ENCODE peak calls at places on chromosomes 4 and X, in four cellular contexts. One of them, this sample, is unnamed. For H3K36me3, the result is how much of the 10 kb centered on the place peaks cover.

GRCh38 chr4:154119317-154119716 is 330.4 kb upstream of the SFRP2 start:
- DNase-seq in neural progenitor cell: peak
- DNase-seq in uterus: no peak
- DNase-seq in left lung: no peak
- DNase-seq in this sample: no peak

GRCh38 chrX:115533485-115533884 is 27.5 kb upstream of the PLS3 start:
- DNase-seq in neural progenitor cell: no peak
- DNase-seq in uterus: no peak
- DNase-seq in left lung: no peak
- DNase-seq in this sample: no peak

GRCh38 chr4:184693056-184693455 is 40.8 kb downstream of the CENPU start:
- DNase-seq in neural progenitor cell: no peak
- DNase-seq in uterus: no peak
- DNase-seq in left lung: no peak
- DNase-seq in this sample: no peak

GRCh38 chrX:107629533-107629909 is 1.2 kb downstream of the PRPS1 start:
- DNase-seq in neural progenitor cell: peak
- DNase-seq in uterus: no peak
- DNase-seq in left lung: no peak
- DNase-seq in this sample: no peak

GRCh38 chrX:130109429-130110378 is 593 bp downstream of the ELF4 start:
- DNase-seq in neural progenitor cell: peak
- DNase-seq in uterus: no peak
- DNase-seq in left lung: peak
- DNase-seq in this sample: no peak

GRCh38 chr4:53840643-53841042 is 223.8 kb downstream of the CHIC2 start:
- DNase-seq in neural progenitor cell: no peak
- DNase-seq in uterus: no peak
- DNase-seq in left lung: no peak
- DNase-seq in this sample: no peak

GRCh38 chr4:168739851-168740250 is 243.0 kb downstream of the PALLD start:
- DNase-seq in neural progenitor cell: no peak
- DNase-seq in uterus: no peak
- DNase-seq in left lung: no peak
- DNase-seq in this sample: no peak

GRCh38 chr4:84258905-84259830 is 239.9 kb downstream of the NKX6-1 start:
- DNase-seq in neural progenitor cell: peak
- DNase-seq in uterus: no peak
- DNase-seq in left lung: no peak
- DNase-seq in this sample: no peak

GRCh38 chr4:15958562-15958961 is 4.4 kb downstream of the FGFBP2 start:
- DNase-seq in neural progenitor cell: no peak
- DNase-seq in uterus: no peak
- DNase-seq in left lung: no peak
- DNase-seq in this sample: no peak

GRCh38 chr4:10077492-10078335 is 38.9 kb downstream of the WDR1 start:
- DNase-seq in neural progenitor cell: no peak
- DNase-seq in uterus: peak
- DNase-seq in left lung: peak
- DNase-seq in this sample: no peak

GRCh38 chr4:41990383-41991111 is at the start of gene SLC30A9:
- DNase-seq in neural progenitor cell: peak
- DNase-seq in uterus: peak
- DNase-seq in left lung: peak
- DNase-seq in this sample: peak

GRCh38 chr4:41992967-41993857 is 2.9 kb downstream of the SLC30A9 start:
- DNase-seq in neural progenitor cell: no peak
- DNase-seq in uterus: no peak
- DNase-seq in left lung: no peak
- DNase-seq in this sample: no peak

GRCh38 chr4:41998019-41998418 is 7.7 kb downstream of the SLC30A9 start:
- DNase-seq in neural progenitor cell: no peak
- DNase-seq in uterus: no peak
- DNase-seq in left lung: no peak
- DNase-seq in this sample: no peak

GRCh38 chr4:41991916-41992767 is 1.8 kb downstream of the SLC30A9 start:
- DNase-seq in neural progenitor cell: no peak
- DNase-seq in uterus: no peak
- DNase-seq in left lung: no peak
- DNase-seq in this sample: no peak

DNA sequence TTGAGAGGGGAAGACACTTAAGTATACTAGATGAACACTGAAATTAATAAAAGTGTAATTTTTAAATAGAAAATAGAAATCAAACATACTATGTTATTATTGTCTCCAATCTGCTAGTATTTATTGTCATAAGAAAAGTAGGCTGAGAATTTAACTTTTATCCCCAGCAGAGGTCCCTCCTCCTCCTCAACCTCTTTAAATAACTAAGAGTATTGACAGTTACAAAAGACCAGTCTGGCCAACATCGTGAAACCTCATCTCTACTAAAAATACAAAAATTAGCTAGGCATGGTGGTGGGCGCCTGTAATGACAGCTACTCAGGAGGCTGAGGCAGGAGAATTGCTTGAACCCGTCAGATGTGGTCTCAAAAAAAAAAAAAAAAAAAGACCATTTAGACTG is 4.1 kb downstream of the SLC30A9 start:
- DNase-seq in neural progenitor cell: no peak
- DNase-seq in uterus: no peak
- DNase-seq in left lung: no peak
- DNase-seq in this sample: no peak
- TF ChIP-seq CTCF in neural progenitor cell: no peak
- TF ChIP-seq CTCF in uterus: no peak
- TF ChIP-seq CTCF in left lung: no peak
- TF ChIP-seq CTCF in this sample: no peak

DNA sequence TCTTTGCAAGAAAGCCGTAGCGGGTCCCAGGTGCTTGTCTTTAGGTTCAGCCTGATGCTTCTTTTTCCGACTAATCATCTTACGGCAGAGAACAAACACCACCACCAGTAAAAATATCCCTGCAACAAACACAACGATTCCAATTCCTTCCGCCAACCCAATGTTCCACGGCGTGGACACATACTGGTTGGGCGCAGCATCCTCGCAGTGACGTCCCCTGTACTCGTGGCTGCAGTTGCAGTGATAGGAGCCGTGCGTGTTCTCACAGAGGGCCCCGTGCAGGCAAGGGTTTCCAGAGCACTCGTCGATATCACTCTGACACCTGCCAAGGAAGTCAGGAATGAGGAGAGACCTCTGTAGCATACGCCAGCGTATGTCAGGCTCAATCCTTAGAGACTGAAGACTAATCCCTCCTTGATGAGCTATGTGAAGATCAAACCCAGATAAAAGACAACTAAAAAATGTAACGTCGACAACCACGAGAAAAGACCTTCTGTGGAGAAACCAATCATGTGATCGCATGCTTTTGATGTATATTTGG is 41.6 kb upstream of the MTNR1A start:
- DNase-seq in neural progenitor cell: no peak
- DNase-seq in uterus: no peak
- DNase-seq in left lung: no peak
- DNase-seq in this sample: no peak
- H3K36me3 ChIP-seq in neural progenitor cell: under half
- H3K36me3 ChIP-seq in uterus: under half
- H3K36me3 ChIP-seq in left lung: half or more
- H3K36me3 ChIP-seq in this sample: under half

GRCh38 chrX:29040160-29040559 is 452.9 kb downstream of the IL1RAPL1 start:
- DNase-seq in neural progenitor cell: peak
- DNase-seq in uterus: no peak
- DNase-seq in left lung: no peak
- DNase-seq in this sample: no peak
- H3K27ac ChIP-seq in neural progenitor cell: peak
- H3K27ac ChIP-seq in uterus: no peak
- H3K27ac ChIP-seq in left lung: no peak
- H3K27ac ChIP-seq in this sample: no peak

DNA sequence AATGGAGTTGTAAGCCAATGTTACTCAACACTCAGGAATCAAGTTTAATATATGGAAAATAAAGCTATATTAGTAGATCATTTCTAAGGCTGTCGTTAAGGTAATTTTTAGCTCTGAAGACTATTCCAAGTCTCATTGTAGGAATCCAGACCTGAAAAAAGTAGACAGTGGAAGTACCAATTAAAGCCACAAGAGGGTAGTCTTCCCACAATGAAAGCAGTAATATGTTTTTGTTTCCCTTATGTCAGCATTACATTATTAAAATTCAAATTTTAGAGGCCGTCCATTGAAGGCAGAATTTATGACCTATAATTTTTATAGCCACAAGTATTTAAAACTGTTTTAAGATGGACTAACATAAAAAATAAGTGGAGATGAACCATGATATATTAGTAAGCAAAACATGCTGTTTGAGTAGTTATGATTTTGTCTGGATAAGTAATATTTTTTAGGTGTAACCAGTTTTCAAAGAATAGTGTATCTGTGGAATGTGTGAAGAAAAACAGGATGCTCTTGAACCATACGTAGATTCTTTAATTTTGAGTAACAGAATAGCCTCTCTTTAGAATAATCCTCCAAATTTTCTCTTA is 372.6 kb upstream of the TECRL start:
- DNase-seq in neural progenitor cell: peak
- DNase-seq in uterus: no peak
- DNase-seq in left lung: no peak
- DNase-seq in this sample: no peak
- TF ChIP-seq CTCF in neural progenitor cell: peak
- TF ChIP-seq CTCF in uterus: peak
- TF ChIP-seq CTCF in left lung: peak
- TF ChIP-seq CTCF in this sample: peak

DNA sequence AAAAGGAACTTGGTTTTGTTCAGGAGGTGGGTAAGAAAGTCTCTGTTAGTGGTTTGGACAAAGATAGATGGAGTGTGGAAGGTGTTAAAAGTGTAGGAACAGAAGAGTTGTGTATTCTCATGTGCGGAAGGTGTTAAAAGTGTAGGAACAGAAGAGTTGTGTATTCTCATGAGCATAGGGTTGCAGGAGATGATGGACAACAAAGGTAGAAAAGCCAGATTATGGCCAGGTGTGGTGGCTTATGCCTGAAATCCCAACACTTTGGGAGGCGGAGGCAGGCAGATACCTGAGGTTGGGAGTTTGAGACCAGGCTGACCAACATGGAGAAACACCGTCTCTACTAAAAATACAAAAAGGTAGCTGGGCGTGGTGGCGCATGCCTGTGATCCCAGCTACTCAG is 2.5 kb downstream of the RPL34 start:
- DNase-seq in neural progenitor cell: no peak
- DNase-seq in uterus: no peak
- DNase-seq in left lung: no peak
- DNase-seq in this sample: no peak
- H3K36me3 ChIP-seq in neural progenitor cell: under half
- H3K36me3 ChIP-seq in uterus: under half
- H3K36me3 ChIP-seq in left lung: half or more
- H3K36me3 ChIP-seq in this sample: half or more

DNA sequence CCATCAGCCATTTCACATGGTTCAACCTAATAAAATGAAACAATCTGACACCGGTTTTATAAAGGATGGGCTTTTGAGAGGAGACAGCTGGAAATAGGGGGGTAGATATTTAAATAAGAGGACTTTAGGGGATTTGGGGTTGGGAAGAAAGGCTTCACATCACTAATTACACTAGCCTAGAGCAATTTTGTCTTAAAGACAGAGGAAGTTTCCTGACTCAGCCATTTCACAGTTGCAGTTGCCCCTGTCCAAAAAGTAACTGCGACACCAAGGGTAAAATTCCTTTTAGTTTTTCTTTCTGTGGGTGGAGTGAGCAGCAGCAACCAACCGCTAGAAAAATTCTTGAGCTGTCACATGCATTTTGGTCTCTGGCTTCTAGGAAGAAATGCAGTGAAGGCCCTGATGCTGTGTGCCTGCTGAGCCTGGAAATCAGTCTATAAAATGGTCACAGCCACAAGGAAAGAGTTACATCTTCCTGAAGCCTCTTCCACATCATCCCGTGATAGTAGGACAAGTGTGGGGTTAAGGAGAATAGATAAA is 233.6 kb downstream of the ZNF674 start:
- DNase-seq in neural progenitor cell: no peak
- DNase-seq in uterus: no peak
- DNase-seq in left lung: no peak
- DNase-seq in this sample: no peak
- H3K27ac ChIP-seq in neural progenitor cell: no peak
- H3K27ac ChIP-seq in uterus: no peak
- H3K27ac ChIP-seq in left lung: no peak
- H3K27ac ChIP-seq in this sample: no peak

DNA sequence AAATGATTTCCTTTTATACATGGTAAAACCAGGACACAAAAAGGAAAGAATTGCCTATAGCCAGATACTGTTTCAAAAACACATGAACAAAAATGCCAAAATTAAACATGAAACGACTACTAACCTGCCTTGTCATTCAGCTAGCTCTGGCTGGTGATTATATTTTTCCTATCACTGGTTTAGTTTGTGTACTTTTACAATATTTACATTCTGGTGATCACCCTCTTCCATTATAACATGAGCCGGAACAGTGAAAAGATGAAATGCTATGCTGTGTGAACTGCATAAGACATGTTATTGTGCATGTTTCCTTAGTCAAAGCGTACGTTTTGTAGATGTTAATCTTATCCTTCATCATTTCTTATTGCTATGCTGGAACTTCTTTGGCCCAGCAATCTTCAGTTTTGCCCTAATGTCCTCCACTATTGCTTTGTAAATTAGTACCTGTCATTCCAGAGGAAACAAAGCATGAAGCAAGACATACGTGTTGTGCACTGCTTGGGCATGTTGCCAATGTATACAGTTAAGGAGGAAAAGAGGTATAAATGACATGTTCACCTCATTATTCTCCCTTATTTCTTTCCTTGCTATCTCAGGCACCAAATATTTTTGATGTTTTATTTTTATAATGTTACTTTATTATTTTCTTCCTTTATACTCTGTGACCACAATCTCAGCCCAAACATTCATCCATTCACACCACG is 386.3 kb downstream of the ARHGAP24 start:
- DNase-seq in neural progenitor cell: no peak
- DNase-seq in uterus: no peak
- DNase-seq in left lung: no peak
- DNase-seq in this sample: no peak
- TF ChIP-seq CTCF in neural progenitor cell: no peak
- TF ChIP-seq CTCF in uterus: no peak
- TF ChIP-seq CTCF in left lung: no peak
- TF ChIP-seq CTCF in this sample: no peak

GRCh38 chr4:170134821-170135220 is 45.1 kb upstream of the AADAT start:
- DNase-seq in neural progenitor cell: no peak
- DNase-seq in uterus: no peak
- DNase-seq in left lung: no peak
- DNase-seq in this sample: no peak
- H3K36me3 ChIP-seq in neural progenitor cell: under half
- H3K36me3 ChIP-seq in uterus: under half
- H3K36me3 ChIP-seq in left lung: under half
- H3K36me3 ChIP-seq in this sample: under half

GRCh38 chrX:20181563-20182329 is 40.1 kb upstream of the EIF1AX start:
- DNase-seq in neural progenitor cell: no peak
- DNase-seq in uterus: no peak
- DNase-seq in left lung: no peak
- DNase-seq in this sample: no peak
- H3K27ac ChIP-seq in neural progenitor cell: no peak
- H3K27ac ChIP-seq in uterus: no peak
- H3K27ac ChIP-seq in left lung: no peak
- H3K27ac ChIP-seq in this sample: no peak

GRCh38 chr4:87644286-87644685 is 5.8 kb upstream of the DMP1 start:
- DNase-seq in neural progenitor cell: no peak
- DNase-seq in uterus: no peak
- DNase-seq in left lung: no peak
- DNase-seq in this sample: no peak
- TF ChIP-seq CTCF in neural progenitor cell: peak
- TF ChIP-seq CTCF in uterus: no peak
- TF ChIP-seq CTCF in left lung: no peak
- TF ChIP-seq CTCF in this sample: no peak